ENCODE peak calls at places on chromosomes 6 and 20, in eight cellular contexts. O is AG09309, W is dorsolateral prefrontal cortex, E is NB4, Z is epithelial cell of esophagus, Q is Panc1, G is heart left ventricle, C is lower leg skin. N is an unnamed sample.

GRCh38 chr20:63092660-63093215 is 86.0 kb upstream of the BHLHE23 start:
- DNase-seq in O (no peak), W (peak; percentile 27), E (peak; percentile 54), Z (no peak), Q (no peak), G (peak; percentile 5), C (no peak), N (peak; percentile 6)

GRCh38 chr20:36441416-36441815 is 99.9 kb upstream of the MYL9 start:
- DNase-seq in O (no peak), W (peak; percentile 66), E (no peak), Z (no peak), Q (no peak), G (no peak), C (no peak), N (no peak)

GRCh38 chr6:15399651-15400470 is 154.0 kb downstream of the JARID2 start:
- DNase-seq in O (no peak), W (peak; percentile 88), E (peak; percentile 51), Z (no peak), Q (no peak), G (peak; percentile 85), C (peak; percentile 75), N (peak; percentile 53)

GRCh38 chr6:125957845-125958244 is 1.3 kb downstream of the HINT3 start:
- DNase-seq in O (no peak), W (no peak), E (peak; percentile 75), Z (peak; percentile 84), Q (no peak), G (no peak), C (peak; percentile 52), N (peak; percentile 68)

GRCh38 chr6:10521104-10521808 is at the start of gene GCNT2:
- DNase-seq in O (no peak), W (no peak), E (peak; percentile 67), Z (peak; percentile 83), Q (peak; percentile 79), G (peak; percentile 43), C (no peak), N (peak; percentile 82)

GRCh38 chr6:90939906-90940305 is 353.0 kb upstream of the MAP3K7 start:
- DNase-seq in O (no peak), W (no peak), E (no peak), Z (no peak), Q (no peak), G (no peak), C (no peak), N (no peak)

GRCh38 chr6:27757307-27757706 is 154.9 kb downstream of the OR2B2 start:
- DNase-seq in O (no peak), W (no peak), E (no peak), Z (peak; percentile 25), Q (no peak), G (peak; percentile 36), C (no peak), N (no peak)

GRCh38 chr20:33568378-33569289 is 78.7 kb downstream of the CBFA2T2 start:
- DNase-seq in O (no peak), W (peak; percentile 84), E (no peak), Z (no peak), Q (no peak), G (peak; percentile 68), C (peak; percentile 47), N (peak; percentile 73)

GRCh38 chr6:42269553-42269952 is 51.9 kb upstream of the MRPS10 start:
- DNase-seq in O (no peak), W (no peak), E (no peak), Z (no peak), Q (no peak), G (no peak), C (no peak), N (no peak)
- H3K4me3 ChIP-seq in O (no peak overlapping the region), W (no peak overlapping the region), E (no peak overlapping the region), Z (no peak overlapping the region), Q (no peak overlapping the region), G (no peak overlapping the region), C (no peak overlapping the region), N (no peak overlapping the region)

GRCh38 chr20:58741384-58741783 is 48.8 kb downstream of the NPEPL1 start:
- DNase-seq in O (no peak), W (no peak), E (no peak), Z (no peak), Q (no peak), G (no peak), C (no peak), N (no peak)

GRCh38 chr20:58740356-58741308 is 48.0 kb downstream of the NPEPL1 start:
- DNase-seq in O (no peak), W (no peak), E (no peak), Z (no peak), Q (no peak), G (no peak), C (no peak), N (no peak)

GRCh38 chr20:58743076-58743566 is 50.5 kb downstream of the NPEPL1 start:
- DNase-seq in O (no peak), W (no peak), E (no peak), Z (no peak), Q (no peak), G (no peak), C (no peak), N (no peak)

GRCh38 chr20:58737198-58737597 is 44.6 kb downstream of the NPEPL1 start:
- DNase-seq in O (no peak), W (no peak), E (no peak), Z (no peak), Q (no peak), G (no peak), C (no peak), N (no peak)
- H3K4me3 ChIP-seq in O (no peak overlapping the region), W (no peak overlapping the region), E (no peak overlapping the region), Z (no peak overlapping the region), Q (no peak overlapping the region), G (no peak overlapping the region), C (no peak overlapping the region), N (no peak overlapping the region)

GRCh38 chr20:47262365-47263013 is 94.0 kb downstream of the ZMYND8 start:
- DNase-seq in O (no peak), W (no peak), E (no peak), Z (no peak), Q (no peak), G (no peak), C (no peak), N (no peak)

GRCh38 chr20:47263502-47264084 is 92.9 kb downstream of the ZMYND8 start:
- DNase-seq in O (no peak), W (no peak), E (no peak), Z (no peak), Q (no peak), G (peak; percentile 55), C (no peak), N (no peak)

GRCh38 chr20:47258745-47259695 is 97.5 kb downstream of the ZMYND8 start:
- DNase-seq in O (no peak), W (no peak), E (no peak), Z (peak; percentile 78), Q (no peak), G (peak; percentile 62), C (no peak), N (no peak)

GRCh38 chr20:47263080-47263479 is 93.4 kb downstream of the ZMYND8 start:
- DNase-seq in O (no peak), W (no peak), E (no peak), Z (no peak), Q (no peak), G (no peak), C (no peak), N (no peak)

DNA sequence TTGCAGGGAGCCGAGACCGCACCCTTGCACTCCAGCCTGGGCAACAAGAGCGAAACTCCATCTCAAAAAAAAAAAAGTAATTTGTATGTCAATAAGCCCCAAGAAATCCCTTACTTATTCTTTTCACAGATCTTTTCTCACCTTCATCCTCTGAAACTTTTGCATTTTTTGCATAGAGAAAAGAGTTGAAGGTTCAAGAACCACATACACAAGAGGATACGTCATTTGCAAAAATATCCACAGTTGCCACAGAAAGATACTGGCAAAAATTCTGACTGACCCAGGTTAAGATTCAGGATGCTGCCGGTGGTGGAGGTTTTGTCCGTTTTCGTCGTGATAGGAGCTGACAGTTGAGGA is 94.5 kb downstream of the ZMYND8 start:
- DNase-seq in O (no peak), W (no peak), E (no peak), Z (no peak), Q (no peak), G (no peak), C (no peak), N (no peak)
- H3K4me3 ChIP-seq in O (no peak overlapping the region), W (no peak overlapping the region), E (no peak overlapping the region), Z (no peak overlapping the region), Q (no peak overlapping the region), G (no peak overlapping the region), C (no peak overlapping the region), N (no peak overlapping the region)

GRCh38 chr6:88616380-88616779 is 347.0 kb downstream of the RNGTT start:
- DNase-seq in O (no peak), W (no peak), E (no peak), Z (no peak), Q (no peak), G (no peak), C (no peak), N (no peak)
- H3K4me3 ChIP-seq in O (no peak overlapping the region), W (no peak overlapping the region), E (no peak overlapping the region), Z (no peak overlapping the region), Q (no peak overlapping the region), G (no peak overlapping the region), C (no peak overlapping the region), N (no peak overlapping the region)

GRCh38 chr6:142820336-142821016 is 124.5 kb downstream of the HIVEP2 start:
- DNase-seq in O (no peak), W (no peak), E (no peak), Z (no peak), Q (no peak), G (no peak), C (no peak), N (no peak)
- H3K4me3 ChIP-seq in O (no peak overlapping the region), W (peak overlapping the region; percentile 13), E (no peak overlapping the region), Z (no peak overlapping the region), Q (peak overlapping the region; percentile 65), G (peak overlapping the region; percentile 44), C (no peak overlapping the region), N (no peak overlapping the region)